ENCODE peak calls at places on chromosomes 11 and 22, in seven cellular contexts. One of them, this sample, is unnamed.

GRCh38 chr11:35185696-35186095 is 46.7 kb downstream of the CD44 start:
- DNase-seq in uterus: no peak
- DNase-seq in endothelial cell of umbilical vein: no peak
- DNase-seq in K562: no peak
- DNase-seq in neuronal stem cell: peak; percentile 24
- DNase-seq in psoas muscle: no peak
- DNase-seq in HCT116: no peak
- DNase-seq in this sample: no peak

GRCh38 chr11:132911186-132911585 is 621.1 kb downstream of the OPCML start:
- DNase-seq in psoas muscle: no peak
- DNase-seq in uterus: no peak
- DNase-seq in K562: no peak
- DNase-seq in HCT116: no peak
- DNase-seq in endothelial cell of umbilical vein: no peak
- DNase-seq in neuronal stem cell: no peak
- DNase-seq in this sample: no peak

GRCh38 chr11:78742430-78742829 is 167.8 kb upstream of the NARS2 start:
- DNase-seq in uterus: no peak
- DNase-seq in endothelial cell of umbilical vein: no peak
- DNase-seq in K562: no peak
- DNase-seq in psoas muscle: peak; percentile 35
- DNase-seq in HCT116: no peak
- DNase-seq in neuronal stem cell: no peak
- DNase-seq in this sample: peak; percentile 76

GRCh38 chr11:10900686-10901415 is 43.0 kb upstream of the ZBED5 start:
- DNase-seq in neuronal stem cell: no peak
- DNase-seq in uterus: no peak
- DNase-seq in K562: no peak
- DNase-seq in psoas muscle: peak; percentile 31
- DNase-seq in HCT116: no peak
- DNase-seq in endothelial cell of umbilical vein: no peak
- DNase-seq in this sample: no peak

GRCh38 chr11:77179681-77180080 is 51.6 kb downstream of the MYO7A start:
- DNase-seq in uterus: no peak
- DNase-seq in neuronal stem cell: no peak
- DNase-seq in HCT116: no peak
- DNase-seq in psoas muscle: no peak
- DNase-seq in K562: no peak
- DNase-seq in endothelial cell of umbilical vein: no peak
- DNase-seq in this sample: no peak

GRCh38 chr11:3905080-3905953 is 49.9 kb downstream of the STIM1 start:
- DNase-seq in endothelial cell of umbilical vein: no peak
- DNase-seq in uterus: no peak
- DNase-seq in K562: peak; percentile 53
- DNase-seq in psoas muscle: no peak
- DNase-seq in neuronal stem cell: no peak
- DNase-seq in HCT116: peak; percentile 34
- DNase-seq in this sample: no peak

GRCh38 chr11:8959546-8960166 is 4.6 kb downstream of the TMEM9B start:
- DNase-seq in HCT116: peak; percentile 67
- DNase-seq in neuronal stem cell: peak; percentile 58
- DNase-seq in K562: peak; percentile 60
- DNase-seq in uterus: no peak
- DNase-seq in endothelial cell of umbilical vein: peak; percentile 87
- DNase-seq in psoas muscle: no peak
- DNase-seq in this sample: no peak

GRCh38 chr11:62539238-62539925 is 7.2 kb downstream of the AHNAK start:
- DNase-seq in psoas muscle: peak; percentile 88
- DNase-seq in uterus: peak; percentile 93
- DNase-seq in neuronal stem cell: no peak
- DNase-seq in HCT116: no peak
- DNase-seq in endothelial cell of umbilical vein: peak; percentile 65
- DNase-seq in K562: peak; percentile 36
- DNase-seq in this sample: peak; percentile 69

GRCh38 chr22:45484742-45485141 is 17.9 kb upstream of the FBLN1 start:
- DNase-seq in psoas muscle: no peak
- DNase-seq in neuronal stem cell: no peak
- DNase-seq in uterus: no peak
- DNase-seq in endothelial cell of umbilical vein: no peak
- DNase-seq in K562: no peak
- DNase-seq in HCT116: no peak
- DNase-seq in this sample: no peak

GRCh38 chr11:102194257-102194656 is 84.0 kb downstream of the YAP1 start:
- DNase-seq in endothelial cell of umbilical vein: no peak
- DNase-seq in psoas muscle: no peak
- DNase-seq in uterus: no peak
- DNase-seq in neuronal stem cell: no peak
- DNase-seq in K562: no peak
- DNase-seq in HCT116: no peak
- DNase-seq in this sample: no peak

GRCh38 chr22:30413745-30414524 is 11.6 kb upstream of the MTFP1 start:
- DNase-seq in HCT116: no peak
- DNase-seq in psoas muscle: no peak
- DNase-seq in uterus: no peak
- DNase-seq in endothelial cell of umbilical vein: no peak
- DNase-seq in neuronal stem cell: no peak
- DNase-seq in K562: no peak
- DNase-seq in this sample: no peak

GRCh38 chr11:66068923-66069714 is 953 bp upstream of the PACS1 start:
- DNase-seq in HCT116: no peak
- DNase-seq in endothelial cell of umbilical vein: peak; percentile 63
- DNase-seq in psoas muscle: peak; percentile 59
- DNase-seq in uterus: no peak
- DNase-seq in K562: no peak
- DNase-seq in neuronal stem cell: no peak
- DNase-seq in this sample: peak; percentile 70

GRCh38 chr11:28491431-28491830 is 383.2 kb downstream of the METTL15 start:
- DNase-seq in endothelial cell of umbilical vein: no peak
- DNase-seq in neuronal stem cell: no peak
- DNase-seq in uterus: no peak
- DNase-seq in K562: no peak
- DNase-seq in psoas muscle: no peak
- DNase-seq in HCT116: no peak
- DNase-seq in this sample: no peak

GRCh38 chr22:41589260-41589600 is 410 bp downstream of the PMM1 start:
- DNase-seq in uterus: no peak
- DNase-seq in endothelial cell of umbilical vein: no peak
- DNase-seq in psoas muscle: no peak
- DNase-seq in neuronal stem cell: peak; percentile 14
- DNase-seq in HCT116: no peak
- DNase-seq in K562: peak; percentile 67
- DNase-seq in this sample: no peak

GRCh38 chr11:60077216-60077817 is 11.1 kb upstream of the MS4A2 start:
- DNase-seq in endothelial cell of umbilical vein: peak; percentile 27
- DNase-seq in psoas muscle: no peak
- DNase-seq in K562: no peak
- DNase-seq in HCT116: no peak
- DNase-seq in neuronal stem cell: no peak
- DNase-seq in uterus: no peak
- DNase-seq in this sample: no peak

GRCh38 chr11:132106336-132106982 is 736.0 kb downstream of the NTM start:
- DNase-seq in neuronal stem cell: no peak
- DNase-seq in HCT116: no peak
- DNase-seq in uterus: no peak
- DNase-seq in endothelial cell of umbilical vein: no peak
- DNase-seq in psoas muscle: no peak
- DNase-seq in K562: no peak
- DNase-seq in this sample: no peak

GRCh38 chr11:66311965-66312548 is 4.8 kb downstream of the CD248 start:
- DNase-seq in neuronal stem cell: peak; percentile 92
- DNase-seq in uterus: peak; percentile 92
- DNase-seq in K562: peak; percentile 90
- DNase-seq in endothelial cell of umbilical vein: peak; percentile 94
- DNase-seq in HCT116: peak; percentile 95
- DNase-seq in psoas muscle: peak; percentile 90
- DNase-seq in this sample: peak; percentile 92

GRCh38 chr22:19815093-19815822 is 39.4 kb downstream of the GNB1L start:
- DNase-seq in HCT116: no peak
- DNase-seq in endothelial cell of umbilical vein: no peak
- DNase-seq in K562: peak; percentile 98
- DNase-seq in neuronal stem cell: no peak
- DNase-seq in uterus: no peak
- DNase-seq in psoas muscle: no peak
- DNase-seq in this sample: no peak

GRCh38 chr11:71182791-71183556 is 69.4 kb downstream of the SHANK2 start:
- DNase-seq in neuronal stem cell: no peak
- DNase-seq in HCT116: no peak
- DNase-seq in K562: no peak
- DNase-seq in psoas muscle: no peak
- DNase-seq in uterus: no peak
- DNase-seq in endothelial cell of umbilical vein: no peak
- DNase-seq in this sample: no peak

GRCh38 chr11:45475135-45475534 is 189.0 kb upstream of the SYT13 start:
- DNase-seq in endothelial cell of umbilical vein: no peak
- DNase-seq in uterus: no peak
- DNase-seq in psoas muscle: no peak
- DNase-seq in HCT116: no peak
- DNase-seq in K562: no peak
- DNase-seq in neuronal stem cell: no peak
- DNase-seq in this sample: no peak
- H3K4me1 ChIP-seq in endothelial cell of umbilical vein: no peaks in the 10 kb centered on the region
- H3K4me1 ChIP-seq in uterus: no peaks in the 10 kb centered on the region
- H3K4me1 ChIP-seq in psoas muscle: no peaks in the 10 kb centered on the region
- H3K4me1 ChIP-seq in HCT116: no peaks in the 10 kb centered on the region
- H3K4me1 ChIP-seq in K562: no peaks in the 10 kb centered on the region
- H3K4me1 ChIP-seq in neuronal stem cell: peaks cover 4% of the 10 kb centered on the region
- H3K4me1 ChIP-seq in this sample: no peaks in the 10 kb centered on the region

GRCh38 chr11:118615996-118616395 is 8.6 kb downstream of the PHLDB1 start:
- DNase-seq in uterus: peak; percentile 12
- DNase-seq in endothelial cell of umbilical vein: no peak
- DNase-seq in psoas muscle: no peak
- DNase-seq in neuronal stem cell: no peak
- DNase-seq in HCT116: no peak
- DNase-seq in K562: no peak
- DNase-seq in this sample: no peak
- H3K4me1 ChIP-seq in uterus: peaks cover 25% of the 10 kb centered on the region
- H3K4me1 ChIP-seq in endothelial cell of umbilical vein: peaks cover 75% of the 10 kb centered on the region
- H3K4me1 ChIP-seq in psoas muscle: peaks cover 7% of the 10 kb centered on the region
- H3K4me1 ChIP-seq in neuronal stem cell: peaks cover 66% of the 10 kb centered on the region
- H3K4me1 ChIP-seq in HCT116: peaks cover 42% of the 10 kb centered on the region
- H3K4me1 ChIP-seq in K562: peaks cover 17% of the 10 kb centered on the region
- H3K4me1 ChIP-seq in this sample: peaks cover 57% of the 10 kb centered on the region

DNA sequence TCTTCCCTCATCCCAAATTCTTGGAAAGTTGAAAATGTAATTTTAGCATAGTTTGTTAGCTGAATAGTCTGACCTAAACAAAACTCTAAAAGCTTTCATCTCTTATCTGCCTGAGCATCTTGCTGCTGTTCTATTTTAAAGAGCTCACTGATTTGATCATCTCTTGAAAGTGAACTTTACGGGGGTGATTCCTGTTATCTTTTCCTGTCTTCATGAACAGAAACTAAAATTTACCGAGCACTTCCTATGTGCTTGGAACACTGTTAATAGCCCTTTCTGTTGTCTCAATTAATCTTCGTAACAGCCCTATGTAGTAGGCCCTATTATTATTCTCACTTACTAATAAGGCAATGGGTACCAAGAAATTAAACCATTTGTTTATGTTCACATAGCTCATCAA is 12.3 kb downstream of the AMOTL1 start:
- DNase-seq in uterus: no peak
- DNase-seq in K562: no peak
- DNase-seq in neuronal stem cell: no peak
- DNase-seq in endothelial cell of umbilical vein: peak; percentile 33
- DNase-seq in HCT116: no peak
- DNase-seq in psoas muscle: no peak
- DNase-seq in this sample: no peak
- H3K4me1 ChIP-seq in uterus: no peaks in the 10 kb centered on the region
- H3K4me1 ChIP-seq in K562: no peaks in the 10 kb centered on the region
- H3K4me1 ChIP-seq in neuronal stem cell: peaks cover 14% of the 10 kb centered on the region
- H3K4me1 ChIP-seq in endothelial cell of umbilical vein: peaks cover 34% of the 10 kb centered on the region
- H3K4me1 ChIP-seq in HCT116: peaks cover 15% of the 10 kb centered on the region
- H3K4me1 ChIP-seq in psoas muscle: peaks cover 87% of the 10 kb centered on the region
- H3K4me1 ChIP-seq in this sample: peaks cover 21% of the 10 kb centered on the region

GRCh38 chr11:107590460-107591097 is 368 bp upstream of the ELMOD1 start:
- DNase-seq in neuronal stem cell: no peak
- DNase-seq in HCT116: no peak
- DNase-seq in endothelial cell of umbilical vein: no peak
- DNase-seq in uterus: no peak
- DNase-seq in K562: no peak
- DNase-seq in psoas muscle: no peak
- DNase-seq in this sample: no peak
- H3K4me1 ChIP-seq in neuronal stem cell: peaks cover 17% of the 10 kb centered on the region
- H3K4me1 ChIP-seq in HCT116: peaks cover 5% of the 10 kb centered on the region
- H3K4me1 ChIP-seq in endothelial cell of umbilical vein: peaks cover 12% of the 10 kb centered on the region
- H3K4me1 ChIP-seq in uterus: peaks cover 3% of the 10 kb centered on the region
- H3K4me1 ChIP-seq in K562: peaks cover 14% of the 10 kb centered on the region
- H3K4me1 ChIP-seq in psoas muscle: no peaks in the 10 kb centered on the region
- H3K4me1 ChIP-seq in this sample: no peaks in the 10 kb centered on the region

GRCh38 chr22:46732513-46732912 is 5.5 kb downstream of the CERK start:
- DNase-seq in psoas muscle: no peak
- DNase-seq in K562: no peak
- DNase-seq in HCT116: no peak
- DNase-seq in uterus: no peak
- DNase-seq in neuronal stem cell: no peak
- DNase-seq in endothelial cell of umbilical vein: no peak
- DNase-seq in this sample: no peak
- H3K4me1 ChIP-seq in psoas muscle: peaks cover 70% of the 10 kb centered on the region
- H3K4me1 ChIP-seq in K562: peaks cover 33% of the 10 kb centered on the region
- H3K4me1 ChIP-seq in HCT116: peaks cover 26% of the 10 kb centered on the region
- H3K4me1 ChIP-seq in uterus: peaks cover 16% of the 10 kb centered on the region
- H3K4me1 ChIP-seq in neuronal stem cell: peaks cover 14% of the 10 kb centered on the region
- H3K4me1 ChIP-seq in endothelial cell of umbilical vein: peaks cover 30% of the 10 kb centered on the region
- H3K4me1 ChIP-seq in this sample: peaks cover 88% of the 10 kb centered on the region